ENCODE peak calls at places on chromosome 19, in four cellular contexts. H is H7, E is amniotic epithelial cell, Q is A673. G is an unnamed sample.

GRCh38 chr19:2055871-2056809 is 5.1 kb upstream of the MKNK2 start:
- DNase-seq in Q (peak; percentile 71), H (no peak), E (peak; percentile 83), G (peak; percentile 80)

GRCh38 chr19:4916292-4917082 is 7.2 kb downstream of the UHRF1 start:
- DNase-seq in E (no peak), Q (no peak), H (peak; percentile 61), G (no peak)

GRCh38 chr19:36140289-36141038 is 598 bp downstream of the CAPNS1 start:
- DNase-seq in Q (peak; percentile 82), E (peak; percentile 43), H (peak; percentile 93), G (peak; percentile 57)

GRCh38 chr19:10654610-10655456 is 687 bp downstream of the ILF3 start:
- DNase-seq in Q (peak; percentile 79), E (no peak), H (peak; percentile 99), G (peak; percentile 29)

GRCh38 chr19:7265963-7266362 is 28.3 kb downstream of the INSR start:
- DNase-seq in H (no peak), Q (no peak), E (no peak), G (no peak)

GRCh38 chr19:12779162-12779993 is 4.0 kb upstream of the HOOK2 start:
- DNase-seq in Q (peak; percentile 66), H (peak; percentile 64), E (peak; percentile 65), G (peak; percentile 95)

GRCh38 chr19:49930483-49931011 is 1.2 kb upstream of the NUP62 start:
- DNase-seq in H (peak; percentile 83), E (no peak), Q (peak; percentile 56), G (peak; percentile 15)

GRCh38 chr19:49614096-49614857 is 23.3 kb downstream of the PRR12 start:
- DNase-seq in Q (no peak), E (peak; percentile 80), H (peak; percentile 60), G (peak; percentile 78)

GRCh38 chr19:2424686-2425621 is 2.4 kb downstream of the TIMM13 start:
- DNase-seq in Q (peak; percentile 92), H (peak; percentile 93), E (peak; percentile 70), G (peak; percentile 75)

GRCh38 chr19:47430041-47430802 is 10.9 kb upstream of the MEIS3 start:
- DNase-seq in E (peak; percentile 38), H (peak; percentile 81), Q (no peak), G (peak; percentile 51)

GRCh38 chr19:41411682-41412265 is 14.2 kb downstream of the BCKDHA start:
- DNase-seq in H (no peak), E (no peak), Q (no peak), G (no peak)

GRCh38 chr19:35347171-35347929 is at the start of gene FFAR1:
- DNase-seq in H (peak; percentile 23), E (no peak), Q (no peak), G (no peak)

GRCh38 chr19:13953021-13953531 is 767 bp downstream of the DCAF15 start:
- DNase-seq in Q (peak; percentile 31), H (no peak), E (no peak), G (peak; percentile 42)

GRCh38 chr19:32223595-32224370 is 121.6 kb upstream of the ZNF507 start:
- DNase-seq in H (peak; percentile 69), Q (no peak), E (no peak), G (no peak)

GRCh38 chr19:6218497-6219146 is 61.2 kb downstream of the MLLT1 start:
- DNase-seq in E (peak; percentile 61), Q (peak; percentile 87), H (peak; percentile 99), G (peak; percentile 84)

GRCh38 chr19:49020931-49021895 is 2.9 kb downstream of the CGB3 start:
- DNase-seq in E (peak; percentile 51), Q (no peak), H (peak; percentile 74), G (no peak)

GRCh38 chr19:53730391-53730790 is 93.7 kb downstream of the NLRP12 start:
- DNase-seq in Q (no peak), H (no peak), E (no peak), G (no peak)

GRCh38 chr19:4877753-4878490 is 10.5 kb upstream of the PLIN3 start:
- DNase-seq in H (peak; percentile 84), E (no peak), Q (no peak), G (no peak)

GRCh38 chr19:29884466-29884865 is 57.6 kb upstream of the URI1 start:
- DNase-seq in H (peak; percentile 45), Q (no peak), E (no peak), G (no peak)

GRCh38 chr19:366951-367350 is 22.4 kb upstream of the MIER2 start:
- DNase-seq in H (no peak), Q (no peak), E (no peak), G (no peak)

GRCh38 chr19:12364391-12365093 is 941 bp downstream of the ZNF442 start:
- DNase-seq in E (peak; percentile 30), H (peak; percentile 68), Q (peak; percentile 4), G (peak; percentile 24)

GRCh38 chr19:2814426-2814825 is 5.2 kb upstream of the ZNF554 start:
- DNase-seq in H (no peak), Q (no peak), E (no peak), G (no peak)

GRCh38 chr19:13262450-13262849 is 112.2 kb downstream of the IER2 start:
- DNase-seq in H (peak; percentile 51), Q (peak; percentile 71), E (peak; percentile 51), G (peak; percentile 75)

GRCh38 chr19:51742736-51743288 is 8.9 kb downstream of the FPR1 start:
- DNase-seq in E (peak; percentile 98), H (no peak), Q (no peak), G (no peak)

GRCh38 chr19:13788991-13789390 is 6.3 kb upstream of the ZSWIM4 start:
- DNase-seq in Q (no peak), H (peak; percentile 15), E (peak; percentile 72), G (peak; percentile 72)

GRCh38 chr19:49064768-49065611 is at the start of gene NTF4:
- DNase-seq in Q (peak; percentile 40), H (peak; percentile 97), E (peak; percentile 33), G (peak; percentile 21)

GRCh38 chr19:6216996-6217751 is 62.6 kb downstream of the MLLT1 start:
- DNase-seq in H (peak; percentile 94), E (peak; percentile 81), Q (peak; percentile 79), G (peak; percentile 60)

GRCh38 chr19:29946645-29947044 is 4.6 kb downstream of the URI1 start:
- DNase-seq in H (no peak), E (no peak), Q (no peak), G (no peak)

GRCh38 chr19:11361037-11361770 is 6.0 kb downstream of the PLPPR2 start:
- DNase-seq in H (peak; percentile 98), Q (no peak), E (peak; percentile 55), G (no peak)

GRCh38 chr19:49875801-49876421 is 1.2 kb downstream of the AKT1S1 start:
- DNase-seq in E (no peak), Q (peak; percentile 61), H (peak; percentile 90), G (no peak)

G was measured in fibroblast of pulmonary artery.